ENCODE peak calls at places on chromosomes 16 and 17, in five cellular contexts. O, I, T, V and K are unnamed samples.
A peak's percentile ranks its signal among the peaks of the same experiment; 100 is the strongest.

GRCh38 chr16:3458278-3458851 is 14.9 kb downstream of the NAA60 start:
- DNase-seq in T (peak; percentile 64), I (peak; percentile 60), V (peak; percentile 50), O (peak; percentile 61), K (no peak)

GRCh38 chr17:73956595-73957465 is 246.6 kb upstream of the RPL38 start:
- DNase-seq in V (no peak), I (no peak), O (no peak), T (no peak), K (peak; percentile 51)

GRCh38 chr16:56677474-56677873 is 4.8 kb upstream of the MT1X start:
- DNase-seq in V (no peak), T (no peak), O (no peak), I (no peak), K (no peak)

GRCh38 chr17:64783556-64784352 is 121.6 kb upstream of the SMURF2 start:
- DNase-seq in I (no peak), O (no peak), T (peak; percentile 40), V (no peak), K (no peak)

GRCh38 chr16:3131755-3132377 is 3.0 kb upstream of the ZNF213 start:
- DNase-seq in T (peak; percentile 71), V (peak; percentile 41), I (peak; percentile 25), O (peak; percentile 55), K (peak; percentile 41)

GRCh38 chr17:13538841-13539411 is 62.8 kb downstream of the HS3ST3A1 start:
- DNase-seq in V (no peak), I (peak; percentile 89), O (no peak), T (no peak), K (no peak)

GRCh38 chr17:78974635-78975591 is 4.8 kb downstream of the LGALS3BP start:
- DNase-seq in O (peak; percentile 89), T (peak; percentile 72), V (peak; percentile 69), I (peak; percentile 75), K (peak; percentile 86)

GRCh38 chr16:67833035-67833417 is 9.1 kb upstream of the THAP11 start:
- DNase-seq in O (peak; percentile 58), I (peak; percentile 77), V (peak; percentile 77), T (no peak), K (peak; percentile 81)

GRCh38 chr17:55735784-55736405 is 13.2 kb upstream of the TMEM100 start:
- DNase-seq in T (no peak), O (peak; percentile 73), I (peak; percentile 54), V (peak; percentile 76), K (peak; percentile 77)

GRCh38 chr16:3013491-3013951 is 798 bp downstream of the CLDN9 start:
- DNase-seq in I (no peak), V (no peak), T (no peak), O (no peak), K (no peak)

GRCh38 chr17:28716740-28717577 is 709 bp downstream of the RAB34 start:
- DNase-seq in I (peak; percentile 48), O (peak; percentile 41), V (peak; percentile 42), T (no peak), K (peak; percentile 38)

GRCh38 chr16:47492428-47493357 is 31.6 kb downstream of the PHKB start:
- DNase-seq in I (no peak), V (peak; percentile 93), T (no peak), O (peak; percentile 59), K (peak; percentile 76)

GRCh38 chr16:28931801-28932225 is at the start of gene CD19:
- DNase-seq in T (no peak), I (no peak), V (no peak), O (no peak), K (no peak)

GRCh38 chr17:31318298-31319190 is 2.9 kb downstream of the EVI2A start:
- DNase-seq in T (no peak), V (peak; percentile 87), I (peak; percentile 93), O (peak; percentile 95), K (peak; percentile 96)

GRCh38 chr16:4098496-4098895 is 17.7 kb downstream of the ADCY9 start:
- DNase-seq in T (no peak), O (no peak), V (no peak), I (no peak), K (no peak)

GRCh38 chr17:50636804-50637195 is 2.1 kb downstream of the ABCC3 start:
- DNase-seq in T (no peak), O (no peak), V (no peak), I (no peak), K (no peak)

GRCh38 chr16:89170346-89171215 is 967 bp upstream of the CDH15 start:
- DNase-seq in T (peak; percentile 77), O (no peak), I (no peak), V (no peak), K (no peak)

GRCh38 chr16:82628741-82629140 is 2.0 kb downstream of the CDH13 start:
- DNase-seq in O (no peak), T (no peak), I (no peak), V (no peak), K (no peak)
- H3K4me3 ChIP-seq in O (peak overlapping the region; percentile 77), T (no peak overlapping the region), I (peak overlapping the region; percentile 73), V (no peak overlapping the region), K (no peak overlapping the region)

DNA sequence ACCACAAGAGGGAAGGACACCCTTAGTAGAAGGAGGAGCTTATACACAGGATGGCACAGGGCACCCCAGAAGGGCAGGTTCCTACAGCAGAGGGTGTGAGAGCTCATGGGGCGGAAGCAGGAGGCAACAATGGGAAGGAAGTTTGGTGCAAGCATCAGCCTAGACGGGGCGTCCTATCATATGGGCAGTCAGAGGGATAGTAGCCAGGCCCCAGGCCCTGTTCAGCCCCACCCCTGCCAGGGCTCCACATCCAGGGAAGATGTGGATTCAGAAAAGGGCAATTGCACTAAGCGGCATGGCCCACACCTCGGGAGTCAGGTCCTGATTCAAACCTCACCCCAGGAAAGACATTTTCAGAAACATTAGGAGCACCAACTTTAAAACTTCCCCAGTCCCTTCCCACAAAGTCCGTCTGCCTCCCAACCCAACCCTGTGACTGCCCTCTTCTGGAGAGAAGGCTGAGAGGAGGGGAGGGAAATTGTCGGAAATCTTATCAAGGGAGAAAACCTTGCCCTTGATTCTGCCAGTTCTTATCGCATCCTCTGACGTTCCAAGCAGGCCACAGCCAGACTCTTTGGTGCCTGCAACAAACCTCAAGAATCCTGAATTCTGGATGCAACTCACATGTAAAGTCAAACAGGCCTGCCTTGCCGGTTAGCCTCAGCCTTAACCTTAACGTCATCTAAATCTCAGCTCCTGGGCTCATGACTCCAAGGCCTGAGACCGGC is 198.8 kb upstream of the CDH5 start:
- DNase-seq in O (peak; percentile 97), V (no peak), I (peak; percentile 96), T (no peak), K (peak; percentile 19)
- TF ChIP-seq CTCF in O (peak; percentile 74), V (peak; percentile 25), I (peak; percentile 9), T (no peak), K (peak; percentile 34)

DNA sequence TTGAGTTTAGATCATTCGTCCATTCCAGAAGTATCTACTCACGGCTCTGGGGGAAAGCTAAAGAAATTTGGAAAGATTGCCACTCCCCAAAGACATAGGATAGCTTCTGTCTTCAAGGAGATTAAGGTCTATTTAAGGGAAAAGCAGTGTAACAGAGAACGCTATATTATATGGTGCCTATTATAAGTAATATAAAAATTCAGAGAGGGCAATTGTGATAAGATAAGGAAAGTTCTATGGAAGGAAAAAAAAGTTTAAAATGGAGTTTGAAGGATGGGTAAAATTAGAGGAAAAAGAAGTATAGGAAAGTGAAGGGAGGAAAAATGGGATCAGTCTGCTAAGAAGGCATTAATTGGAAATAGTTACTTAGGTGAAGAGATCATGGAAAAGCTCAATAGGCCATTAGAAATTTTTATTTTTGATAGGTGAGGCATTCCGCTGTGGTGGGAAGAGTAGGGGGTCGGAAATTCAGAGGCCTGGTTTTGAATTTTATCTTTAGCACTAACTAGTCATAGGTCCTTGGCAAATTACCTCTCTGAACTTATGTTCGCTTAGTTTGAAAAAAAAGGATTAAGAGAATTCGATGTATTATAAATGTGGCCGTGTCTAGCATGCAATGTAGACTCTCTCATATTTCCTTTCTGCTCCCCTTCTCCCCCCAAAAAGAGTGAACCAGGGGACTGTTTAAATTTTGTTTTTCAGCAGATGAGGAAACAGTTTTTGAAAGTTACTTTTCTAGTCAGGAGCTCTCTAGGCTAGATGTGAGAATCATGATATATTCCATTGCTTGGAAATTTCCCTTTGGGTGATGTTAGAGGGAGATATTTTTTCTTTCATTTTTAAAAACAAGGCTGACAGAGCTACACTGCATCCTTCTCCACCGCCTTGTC is 882 bp upstream of the CDC27 start:
- DNase-seq in I (no peak), T (no peak), V (no peak), O (no peak), K (no peak)
- H3K4me3 ChIP-seq in I (peak overlapping the region; percentile 78), T (peak overlapping the region; percentile 66), V (peak overlapping the region; percentile 75), O (peak overlapping the region; percentile 67), K (peak overlapping the region; percentile 54)

GRCh38 chr17:44005865-44006580 is 1.6 kb downstream of the NAGS start:
- DNase-seq in T (peak; percentile 83), I (no peak), V (no peak), O (no peak), K (no peak)
- TF ChIP-seq CTCF in T (no peak), I (no peak), V (peak; percentile 10), O (no peak), K (no peak)

DNA sequence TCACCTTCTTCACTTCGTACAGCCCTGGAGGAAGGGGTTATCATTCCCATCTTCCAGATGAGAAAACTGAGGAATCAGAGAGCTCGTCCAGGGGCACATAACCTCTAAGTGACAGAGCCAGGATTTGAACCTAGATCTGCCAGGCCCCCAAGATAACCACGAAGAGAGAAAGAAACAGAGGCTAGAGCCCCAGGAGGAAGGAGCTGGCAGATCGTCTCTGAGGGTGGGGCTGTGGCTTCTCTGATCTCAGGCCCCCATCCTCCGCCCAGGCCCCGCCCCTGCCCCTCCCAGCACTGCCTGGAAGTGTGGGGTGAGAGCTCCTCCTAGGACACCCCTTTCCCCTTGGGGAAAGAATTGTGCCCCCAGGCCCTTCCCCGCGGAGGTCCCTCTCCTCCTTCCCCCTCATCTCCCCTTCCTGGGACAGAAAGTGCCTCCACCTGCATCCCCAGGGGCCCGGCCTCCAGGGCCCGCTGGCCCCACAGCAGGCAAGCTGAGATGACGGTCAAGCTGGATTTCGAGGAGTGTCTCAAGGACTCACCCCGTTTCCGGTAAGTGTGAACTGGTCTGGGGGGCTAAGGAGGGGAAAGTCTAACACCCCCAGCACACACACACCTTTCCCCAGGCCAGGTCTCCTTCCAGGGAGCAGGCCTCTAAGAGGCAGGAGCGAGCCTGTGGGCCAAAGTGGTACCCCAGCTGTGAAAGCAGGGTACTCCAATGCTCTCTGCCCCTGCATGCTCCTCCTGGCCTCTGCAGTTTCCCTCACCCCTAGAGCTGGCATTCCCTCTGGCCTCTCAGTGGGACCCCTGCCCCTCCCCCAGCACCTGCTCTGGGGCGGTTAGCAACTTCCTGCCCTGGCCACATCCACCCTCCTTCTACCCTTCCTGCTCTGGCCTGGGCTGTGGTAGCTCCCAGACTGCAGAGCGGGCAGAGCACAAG is at the start of gene ACAP1:
- DNase-seq in I (no peak), V (no peak), T (no peak), O (no peak), K (no peak)
- H3K4me3 ChIP-seq in I (no peak within 1 kb of the TSS), V (no peak within 1 kb of the TSS), T (peak within 1 kb of the TSS; percentile 52), O (no peak within 1 kb of the TSS), K (no peak within 1 kb of the TSS)

DNA sequence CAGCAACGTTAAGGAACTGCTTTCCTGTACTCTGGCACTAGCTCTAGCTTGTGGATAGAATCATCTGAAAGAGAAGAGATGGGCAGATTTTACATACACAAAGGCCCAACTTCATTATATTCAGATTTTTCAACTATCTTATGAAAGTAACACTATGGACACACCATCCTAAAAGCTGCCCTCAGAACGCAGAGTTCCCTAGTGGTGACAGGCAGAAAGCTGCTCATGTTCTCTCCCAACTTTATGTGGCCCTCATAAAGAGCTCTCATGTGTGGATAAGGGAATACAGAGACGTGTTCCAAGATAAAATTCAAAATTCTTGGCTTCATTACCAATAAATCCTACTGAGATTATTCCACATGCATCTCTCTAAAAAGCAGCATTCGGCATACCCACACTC is 1.5 kb downstream of the CFAP20 start:
- DNase-seq in V (no peak), O (peak; percentile 20), T (no peak), I (no peak), K (no peak)
- TF ChIP-seq CTCF in V (peak; percentile 36), O (peak; percentile 47), T (no peak), I (peak; percentile 11), K (peak; percentile 30)

DNA sequence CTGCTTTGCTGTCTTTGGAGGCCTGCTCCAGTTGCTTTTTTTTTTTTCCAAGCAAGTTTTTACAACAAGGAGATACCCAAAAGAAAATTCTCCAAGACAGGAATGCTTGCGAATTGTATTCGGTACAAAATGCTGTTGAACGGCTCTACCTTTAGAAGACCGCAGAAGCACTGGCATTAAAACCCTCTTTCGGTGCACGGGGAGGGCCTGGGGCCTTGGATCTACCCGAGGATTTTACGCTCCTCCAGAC is 1.3 kb upstream of the HELZ start:
- DNase-seq in I (peak; percentile 19), O (no peak), T (no peak), V (no peak), K (no peak)
- H3K4me3 ChIP-seq in I (peak overlapping the region; percentile 90), O (peak overlapping the region; percentile 87), T (peak overlapping the region; percentile 95), V (peak overlapping the region; percentile 88), K (peak overlapping the region; percentile 72)